ENCODE peak calls at places on chromosomes 1 and 21, in four cellular contexts. One of them, this sample, is unnamed.

GRCh38 chr1:1067284-1068076 is 6.6 kb downstream of the RNF223 start:
- DNase-seq in effector memory CD4-positive, alpha-beta T cell: no peak
- DNase-seq in kidney: no peak
- DNase-seq in K562: no peak
- DNase-seq in this sample: no peak

GRCh38 chr1:159071970-159072582 is 4.5 kb downstream of the AIM2 start:
- DNase-seq in K562: peak; percentile 60
- DNase-seq in effector memory CD4-positive, alpha-beta T cell: no peak
- DNase-seq in kidney: no peak
- DNase-seq in this sample: no peak

GRCh38 chr21:43574741-43575465 is 84.4 kb downstream of the HSF2BP start:
- DNase-seq in K562: no peak
- DNase-seq in kidney: no peak
- DNase-seq in effector memory CD4-positive, alpha-beta T cell: no peak
- DNase-seq in this sample: no peak

GRCh38 chr1:93349231-93350135 is 3.8 kb downstream of the DR1 start:
- DNase-seq in kidney: no peak
- DNase-seq in effector memory CD4-positive, alpha-beta T cell: no peak
- DNase-seq in K562: no peak
- DNase-seq in this sample: no peak

GRCh38 chr1:174068000-174068399 is 45.8 kb upstream of the RC3H1 start:
- DNase-seq in K562: no peak
- DNase-seq in kidney: no peak
- DNase-seq in effector memory CD4-positive, alpha-beta T cell: no peak
- DNase-seq in this sample: no peak

GRCh38 chr1:23341829-23342697 is 2.0 kb downstream of the HNRNPR start:
- DNase-seq in effector memory CD4-positive, alpha-beta T cell: no peak
- DNase-seq in kidney: no peak
- DNase-seq in K562: no peak
- DNase-seq in this sample: no peak

GRCh38 chr1:205183676-205184335 is 27.7 kb downstream of the DSTYK start:
- DNase-seq in kidney: no peak
- DNase-seq in effector memory CD4-positive, alpha-beta T cell: no peak
- DNase-seq in K562: no peak
- DNase-seq in this sample: no peak

GRCh38 chr1:7566417-7567375 is 204.4 kb upstream of the VAMP3 start:
- DNase-seq in K562: no peak
- DNase-seq in effector memory CD4-positive, alpha-beta T cell: no peak
- DNase-seq in kidney: peak; percentile 35
- DNase-seq in this sample: no peak

GRCh38 chr1:24904731-24905354 is 25.2 kb downstream of the RUNX3 start:
- DNase-seq in effector memory CD4-positive, alpha-beta T cell: no peak
- DNase-seq in kidney: peak; percentile 46
- DNase-seq in K562: no peak
- DNase-seq in this sample: peak; percentile 7

GRCh38 chr1:194975913-194976312 is 1632.3 kb downstream of the KCNT2 start:
- DNase-seq in K562: no peak
- DNase-seq in kidney: no peak
- DNase-seq in effector memory CD4-positive, alpha-beta T cell: no peak
- DNase-seq in this sample: no peak

GRCh38 chr21:32742470-32742869 is 14.7 kb upstream of the SYNJ1 start:
- DNase-seq in K562: no peak
- DNase-seq in kidney: no peak
- DNase-seq in effector memory CD4-positive, alpha-beta T cell: no peak
- DNase-seq in this sample: no peak

GRCh38 chr1:64459743-64460142 is 10.2 kb upstream of the CACHD1 start:
- DNase-seq in kidney: no peak
- DNase-seq in K562: no peak
- DNase-seq in effector memory CD4-positive, alpha-beta T cell: no peak
- DNase-seq in this sample: no peak

GRCh38 chr1:150053911-150054310 is 13.7 kb upstream of the VPS45 start:
- DNase-seq in effector memory CD4-positive, alpha-beta T cell: no peak
- DNase-seq in K562: no peak
- DNase-seq in kidney: no peak
- DNase-seq in this sample: no peak

GRCh38 chr21:39927304-39927886 is 60.2 kb downstream of the PCP4 start:
- DNase-seq in effector memory CD4-positive, alpha-beta T cell: no peak
- DNase-seq in kidney: no peak
- DNase-seq in K562: no peak
- DNase-seq in this sample: no peak
- H3K9me3 ChIP-seq in effector memory CD4-positive, alpha-beta T cell: no peaks in the 10 kb centered on the region
- H3K9me3 ChIP-seq in kidney: no peaks in the 10 kb centered on the region
- H3K9me3 ChIP-seq in K562: no peaks in the 10 kb centered on the region
- H3K9me3 ChIP-seq in this sample: no peaks in the 10 kb centered on the region

DNA sequence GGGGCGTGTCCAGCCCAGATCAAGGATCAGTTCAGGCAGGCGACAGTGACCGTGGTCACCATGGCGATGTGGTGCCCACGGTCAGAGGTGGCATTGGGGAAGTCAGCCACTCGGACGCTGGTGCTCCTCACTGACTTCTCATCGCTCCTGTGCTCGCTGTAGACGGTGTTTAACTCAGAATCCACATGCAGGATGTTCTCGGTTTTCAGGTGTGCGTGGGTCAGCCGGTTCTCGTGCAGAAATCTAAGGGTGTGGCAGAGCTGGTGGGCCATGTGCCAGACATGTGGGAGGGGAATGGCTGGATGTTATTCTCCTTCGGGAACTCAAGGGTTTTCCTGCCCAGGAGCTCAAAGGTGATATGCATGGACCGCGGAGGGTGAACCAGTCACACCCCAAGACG is 11.7 kb downstream of the OR2AJ1 start:
- DNase-seq in K562: no peak
- DNase-seq in effector memory CD4-positive, alpha-beta T cell: no peak
- DNase-seq in kidney: no peak
- DNase-seq in this sample: no peak
- H3K9me3 ChIP-seq in K562: peaks cover 7% of the 10 kb centered on the region
- H3K9me3 ChIP-seq in effector memory CD4-positive, alpha-beta T cell: no peaks in the 10 kb centered on the region
- H3K9me3 ChIP-seq in kidney: no peaks in the 10 kb centered on the region
- H3K9me3 ChIP-seq in this sample: no peaks in the 10 kb centered on the region

DNA sequence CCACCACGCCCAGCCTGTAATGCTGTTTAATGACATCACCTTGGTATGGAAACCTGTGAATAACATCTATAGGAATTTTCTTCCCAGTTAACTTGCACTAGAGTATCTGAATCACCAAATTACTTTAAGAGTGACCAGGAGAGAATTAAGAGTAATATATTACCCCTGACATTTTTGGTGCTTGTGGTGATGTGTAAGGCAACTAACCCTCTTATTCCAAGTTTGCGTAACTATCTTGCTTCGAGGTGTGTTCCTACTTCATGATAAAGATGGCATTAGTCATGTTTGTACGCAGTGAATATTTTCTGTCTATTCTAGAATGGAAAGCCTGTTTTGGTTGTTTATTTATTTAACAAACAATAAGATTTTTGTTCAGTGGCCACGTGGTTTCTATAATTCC is 131.4 kb downstream of the ZP4 start:
- DNase-seq in K562: no peak
- DNase-seq in kidney: no peak
- DNase-seq in effector memory CD4-positive, alpha-beta T cell: no peak
- DNase-seq in this sample: no peak
- H3K9me3 ChIP-seq in K562: no peaks in the 10 kb centered on the region
- H3K9me3 ChIP-seq in kidney: no peaks in the 10 kb centered on the region
- H3K9me3 ChIP-seq in effector memory CD4-positive, alpha-beta T cell: no peaks in the 10 kb centered on the region
- H3K9me3 ChIP-seq in this sample: peaks cover 2% of the 10 kb centered on the region

DNA sequence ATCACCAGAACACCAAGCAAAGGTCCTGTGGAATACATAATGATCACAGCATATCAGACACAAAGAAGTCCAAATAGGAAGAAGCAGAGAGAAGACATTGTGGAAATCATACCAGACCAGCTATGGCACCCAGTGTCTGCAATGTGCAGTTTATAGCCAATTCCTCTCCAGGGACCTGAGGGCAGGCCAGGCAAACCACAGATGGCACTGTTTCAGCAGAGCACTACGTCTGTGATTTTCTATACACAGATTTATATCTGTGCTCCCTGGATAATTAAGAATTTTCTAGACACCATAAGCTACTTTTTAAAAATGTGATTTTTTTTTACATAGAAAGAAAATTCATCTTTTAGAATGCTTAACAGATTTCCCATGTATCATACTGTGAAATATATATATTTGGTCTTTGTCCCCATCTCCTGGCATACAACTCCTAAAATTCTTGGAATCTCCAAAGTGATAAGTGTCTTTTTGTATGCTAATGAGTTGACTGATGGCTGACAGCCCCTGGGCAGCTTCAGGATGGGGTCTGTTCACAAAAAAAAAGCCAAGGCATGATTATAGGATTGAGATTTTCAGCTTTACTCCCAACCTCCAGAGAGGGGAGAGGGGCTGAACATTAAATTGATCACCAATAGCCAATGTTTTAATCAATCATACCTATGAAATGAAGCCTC is 498.1 kb downstream of the SIPA1L2 start:
- DNase-seq in kidney: no peak
- DNase-seq in K562: no peak
- DNase-seq in effector memory CD4-positive, alpha-beta T cell: no peak
- DNase-seq in this sample: no peak
- H3K9me3 ChIP-seq in kidney: peaks cover 4% of the 10 kb centered on the region
- H3K9me3 ChIP-seq in K562: no peaks in the 10 kb centered on the region
- H3K9me3 ChIP-seq in effector memory CD4-positive, alpha-beta T cell: no peaks in the 10 kb centered on the region
- H3K9me3 ChIP-seq in this sample: no peaks in the 10 kb centered on the region

GRCh38 chr21:7953058-7953457 is 2568.3 kb upstream of the TPTE start:
- DNase-seq in effector memory CD4-positive, alpha-beta T cell: no peak
- DNase-seq in K562: no peak
- DNase-seq in kidney: no peak
- DNase-seq in this sample: no peak

GRCh38 chr21:7952648-7953047 is 2568.7 kb upstream of the TPTE start:
- DNase-seq in effector memory CD4-positive, alpha-beta T cell: no peak
- DNase-seq in K562: no peak
- DNase-seq in kidney: no peak
- DNase-seq in this sample: no peak

GRCh38 chr21:7951854-7952519 is 2569.4 kb upstream of the TPTE start:
- DNase-seq in K562: no peak
- DNase-seq in effector memory CD4-positive, alpha-beta T cell: no peak
- DNase-seq in kidney: no peak
- DNase-seq in this sample: no peak

DNA sequence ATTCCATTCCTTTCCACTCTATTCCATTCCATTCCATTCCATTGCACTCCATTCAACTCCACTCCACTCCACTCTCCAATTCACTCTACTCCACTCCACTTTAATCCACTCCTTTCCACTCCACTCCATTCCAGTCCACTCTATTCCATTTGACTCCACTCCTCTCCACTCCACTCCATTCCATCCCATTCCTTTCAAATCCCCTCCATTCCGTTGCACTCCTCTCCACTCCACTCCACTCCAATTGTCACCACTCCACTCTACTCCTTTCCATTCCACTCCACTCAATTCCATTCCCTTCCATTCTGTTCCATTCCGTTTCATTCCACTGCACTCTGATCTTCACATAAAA is 2563.7 kb upstream of the TPTE start:
- DNase-seq in effector memory CD4-positive, alpha-beta T cell: no peak
- DNase-seq in kidney: no peak
- DNase-seq in K562: no peak
- DNase-seq in this sample: no peak
- H3K9me3 ChIP-seq in effector memory CD4-positive, alpha-beta T cell: peaks cover 42% of the 10 kb centered on the region
- H3K9me3 ChIP-seq in kidney: peaks cover 33% of the 10 kb centered on the region
- H3K9me3 ChIP-seq in K562: peaks cover 6% of the 10 kb centered on the region
- H3K9me3 ChIP-seq in this sample: peaks cover 35% of the 10 kb centered on the region

DNA sequence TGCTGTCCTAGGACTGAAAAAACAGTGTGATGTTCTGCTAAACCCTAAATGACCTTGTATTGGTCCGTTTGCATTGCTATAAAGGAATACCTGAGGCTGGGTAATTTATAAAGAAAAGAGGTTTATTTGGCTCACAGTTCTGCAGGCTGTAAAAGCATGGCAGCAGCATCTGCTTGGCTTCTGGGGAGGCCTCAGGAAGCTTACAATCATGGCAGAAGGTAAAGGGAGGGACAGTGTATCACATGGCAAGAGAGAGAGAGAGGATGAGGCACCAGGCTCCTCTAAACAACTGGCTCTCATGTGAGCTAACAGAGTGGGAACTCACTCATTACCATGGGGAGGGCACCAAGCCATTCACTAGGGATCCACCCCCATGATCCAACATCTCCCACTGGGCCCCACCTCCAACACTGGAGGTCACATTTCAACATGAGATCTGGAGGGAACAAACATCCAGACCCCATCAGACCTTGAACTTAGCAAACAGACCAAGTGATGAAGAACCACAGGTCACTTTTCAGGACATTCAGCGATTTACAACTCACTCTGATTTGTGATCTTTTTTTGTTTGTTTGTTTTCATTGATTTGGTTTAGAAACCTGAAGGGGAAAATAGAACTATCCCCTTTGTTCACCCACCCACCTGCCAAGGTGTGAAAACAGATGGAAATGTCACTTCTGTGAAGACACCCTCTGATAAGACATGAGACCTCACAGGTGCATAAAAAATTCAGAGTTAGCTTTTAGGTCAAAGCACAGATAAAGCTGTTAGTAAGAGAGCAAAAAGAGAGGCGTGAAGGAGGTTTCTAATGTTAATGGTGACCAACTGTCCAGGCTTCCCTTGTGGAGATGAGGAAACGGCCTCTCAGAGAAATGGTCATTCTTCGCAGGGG is 104.2 kb upstream of the RALGPS2 start:
- DNase-seq in kidney: no peak
- DNase-seq in effector memory CD4-positive, alpha-beta T cell: no peak
- DNase-seq in K562: no peak
- DNase-seq in this sample: no peak
- H3K9me3 ChIP-seq in kidney: no peaks in the 10 kb centered on the region
- H3K9me3 ChIP-seq in effector memory CD4-positive, alpha-beta T cell: no peaks in the 10 kb centered on the region
- H3K9me3 ChIP-seq in K562: no peaks in the 10 kb centered on the region
- H3K9me3 ChIP-seq in this sample: no peaks in the 10 kb centered on the region

DNA sequence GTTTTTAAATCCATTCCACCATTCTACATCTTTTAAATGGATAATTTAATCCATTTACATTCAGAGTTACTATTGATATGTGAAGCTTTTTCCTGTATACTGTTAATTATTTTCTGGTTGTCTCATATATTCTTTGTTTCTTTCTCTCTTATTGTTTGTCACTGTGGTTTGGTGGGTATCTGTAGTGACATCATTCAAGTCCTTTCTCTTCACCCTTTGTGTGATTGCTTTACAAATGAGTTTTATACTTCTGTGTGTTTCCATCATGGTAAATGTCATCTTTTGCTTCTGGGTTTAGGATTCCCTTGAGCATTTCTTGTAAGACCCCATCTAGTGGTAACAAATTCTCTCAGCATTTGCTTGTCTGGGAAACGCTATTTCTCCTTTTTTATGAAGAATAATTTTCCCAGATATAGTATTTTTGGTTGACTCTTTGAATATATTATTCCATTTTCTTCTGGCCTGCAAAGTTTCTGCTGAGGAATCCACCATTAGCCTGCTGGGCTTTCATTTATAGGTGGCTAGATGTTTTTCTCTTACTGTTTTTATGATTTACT is 10.2 kb downstream of the LY9 start:
- DNase-seq in kidney: no peak
- DNase-seq in effector memory CD4-positive, alpha-beta T cell: no peak
- DNase-seq in K562: no peak
- DNase-seq in this sample: no peak
- H3K9me3 ChIP-seq in kidney: no peaks in the 10 kb centered on the region
- H3K9me3 ChIP-seq in effector memory CD4-positive, alpha-beta T cell: peaks cover 5% of the 10 kb centered on the region
- H3K9me3 ChIP-seq in K562: peaks cover 6% of the 10 kb centered on the region
- H3K9me3 ChIP-seq in this sample: no peaks in the 10 kb centered on the region

GRCh38 chr1:4129693-4130092 is 229.6 kb upstream of the C1orf174 start:
- DNase-seq in K562: no peak
- DNase-seq in kidney: no peak
- DNase-seq in effector memory CD4-positive, alpha-beta T cell: no peak
- DNase-seq in this sample: no peak

GRCh38 chr1:4130096-4130495 is 230.0 kb upstream of the C1orf174 start:
- DNase-seq in kidney: no peak
- DNase-seq in effector memory CD4-positive, alpha-beta T cell: no peak
- DNase-seq in K562: no peak
- DNase-seq in this sample: no peak

GRCh38 chr1:4128616-4129015 is 228.5 kb upstream of the C1orf174 start:
- DNase-seq in kidney: no peak
- DNase-seq in effector memory CD4-positive, alpha-beta T cell: no peak
- DNase-seq in K562: no peak
- DNase-seq in this sample: no peak

GRCh38 chr1:4126731-4127594 is 226.9 kb upstream of the C1orf174 start:
- DNase-seq in K562: no peak
- DNase-seq in effector memory CD4-positive, alpha-beta T cell: no peak
- DNase-seq in kidney: no peak
- DNase-seq in this sample: no peak

GRCh38 chr1:4127595-4128140 is 227.6 kb upstream of the C1orf174 start:
- DNase-seq in effector memory CD4-positive, alpha-beta T cell: no peak
- DNase-seq in kidney: no peak
- DNase-seq in K562: peak; percentile 22
- DNase-seq in this sample: no peak
- H3K9me3 ChIP-seq in effector memory CD4-positive, alpha-beta T cell: no peaks in the 10 kb centered on the region
- H3K9me3 ChIP-seq in kidney: no peaks in the 10 kb centered on the region
- H3K9me3 ChIP-seq in K562: no peaks in the 10 kb centered on the region
- H3K9me3 ChIP-seq in this sample: no peaks in the 10 kb centered on the region